ENCODE peak calls at places on chromosomes 1 and 21, in six cellular contexts. One of them, this sample, is unnamed. For H3K9me2, the result is how much of the 10 kb centered on the place peaks cover.

GRCh38 chr1:30879126-30879786 is 29.3 kb downstream of the SDC3 start:
- DNase-seq in SK-N-SH: no peak
- DNase-seq in HCT116: no peak
- DNase-seq in Karpas-422: no peak
- DNase-seq in GM23248: peak
- DNase-seq in PC-3: peak
- DNase-seq in this sample: no peak

GRCh38 chr1:100629391-100629790 is 90.2 kb upstream of the VCAM1 start:
- DNase-seq in Karpas-422: peak
- DNase-seq in PC-3: peak
- DNase-seq in SK-N-SH: no peak
- DNase-seq in HCT116: no peak
- DNase-seq in GM23248: peak
- DNase-seq in this sample: no peak

GRCh38 chr1:230031131-230031530 is 35.9 kb upstream of the GALNT2 start:
- DNase-seq in GM23248: peak
- DNase-seq in Karpas-422: no peak
- DNase-seq in SK-N-SH: no peak
- DNase-seq in PC-3: peak
- DNase-seq in HCT116: no peak
- DNase-seq in this sample: no peak

GRCh38 chr1:66564250-66564649 is 30.3 kb downstream of the SGIP1 start:
- DNase-seq in Karpas-422: no peak
- DNase-seq in PC-3: peak
- DNase-seq in GM23248: peak
- DNase-seq in SK-N-SH: no peak
- DNase-seq in HCT116: peak
- DNase-seq in this sample: no peak

GRCh38 chr1:18635833-18636671 is 5.4 kb downstream of the PAX7 start:
- DNase-seq in SK-N-SH: peak
- DNase-seq in PC-3: peak
- DNase-seq in HCT116: no peak
- DNase-seq in GM23248: peak
- DNase-seq in Karpas-422: no peak
- DNase-seq in this sample: no peak

GRCh38 chr1:156897078-156897825 is 3.7 kb downstream of the PEAR1 start:
- DNase-seq in HCT116: no peak
- DNase-seq in PC-3: peak
- DNase-seq in SK-N-SH: no peak
- DNase-seq in Karpas-422: no peak
- DNase-seq in GM23248: peak
- DNase-seq in this sample: no peak

GRCh38 chr1:226628624-226629155 is 80.1 kb downstream of the STUM start:
- DNase-seq in SK-N-SH: no peak
- DNase-seq in PC-3: no peak
- DNase-seq in HCT116: no peak
- DNase-seq in Karpas-422: peak
- DNase-seq in GM23248: no peak
- DNase-seq in this sample: no peak

GRCh38 chr21:36513430-36513829 is 33.5 kb upstream of the CLDN14 start:
- DNase-seq in HCT116: no peak
- DNase-seq in Karpas-422: peak
- DNase-seq in GM23248: no peak
- DNase-seq in PC-3: no peak
- DNase-seq in SK-N-SH: no peak
- DNase-seq in this sample: no peak

GRCh38 chr1:161921990-161922389 is 101.7 kb downstream of the OLFML2B start:
- DNase-seq in PC-3: peak
- DNase-seq in SK-N-SH: no peak
- DNase-seq in GM23248: peak
- DNase-seq in HCT116: no peak
- DNase-seq in Karpas-422: no peak
- DNase-seq in this sample: no peak

GRCh38 chr1:246591504-246591903 is 25.2 kb downstream of the CNST start:
- DNase-seq in Karpas-422: no peak
- DNase-seq in GM23248: no peak
- DNase-seq in PC-3: no peak
- DNase-seq in SK-N-SH: no peak
- DNase-seq in HCT116: no peak
- DNase-seq in this sample: peak

GRCh38 chr1:187051618-187052232 is 223.0 kb downstream of the PLA2G4A start:
- DNase-seq in GM23248: peak
- DNase-seq in HCT116: peak
- DNase-seq in PC-3: peak
- DNase-seq in SK-N-SH: peak
- DNase-seq in Karpas-422: peak
- DNase-seq in this sample: peak

GRCh38 chr1:187054862-187055757 is 226.4 kb downstream of the PLA2G4A start:
- DNase-seq in SK-N-SH: no peak
- DNase-seq in PC-3: peak
- DNase-seq in GM23248: no peak
- DNase-seq in HCT116: no peak
- DNase-seq in Karpas-422: no peak
- DNase-seq in this sample: no peak

DNA sequence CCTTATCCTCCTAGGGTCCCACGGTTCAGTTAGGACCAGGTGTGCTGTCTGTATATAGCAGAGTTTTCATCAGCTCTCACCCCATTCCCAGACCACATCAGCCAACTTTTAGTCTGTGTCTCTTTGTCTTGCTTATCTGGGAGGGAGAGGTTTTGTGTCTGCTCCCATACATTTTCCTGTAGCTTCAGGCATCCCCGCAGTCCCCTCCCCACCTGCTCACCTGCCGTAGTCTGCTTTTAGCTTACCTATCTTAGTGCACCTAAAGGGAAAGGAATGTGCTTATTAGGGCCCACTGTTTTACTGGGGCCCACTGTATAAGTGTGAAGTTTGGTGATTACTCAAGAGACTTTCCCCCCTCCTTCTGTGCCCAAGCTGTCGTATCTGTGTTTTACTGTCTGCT is 225.1 kb downstream of the PLA2G4A start:
- DNase-seq in GM23248: no peak
- DNase-seq in SK-N-SH: no peak
- DNase-seq in PC-3: no peak
- DNase-seq in HCT116: no peak
- DNase-seq in Karpas-422: no peak
- DNase-seq in this sample: no peak
- H3K9ac ChIP-seq in GM23248: no peak
- H3K9ac ChIP-seq in SK-N-SH: no peak
- H3K9ac ChIP-seq in PC-3: no peak
- H3K9ac ChIP-seq in HCT116: no peak
- H3K9ac ChIP-seq in Karpas-422: no peak
- H3K9ac ChIP-seq in this sample: no peak

DNA sequence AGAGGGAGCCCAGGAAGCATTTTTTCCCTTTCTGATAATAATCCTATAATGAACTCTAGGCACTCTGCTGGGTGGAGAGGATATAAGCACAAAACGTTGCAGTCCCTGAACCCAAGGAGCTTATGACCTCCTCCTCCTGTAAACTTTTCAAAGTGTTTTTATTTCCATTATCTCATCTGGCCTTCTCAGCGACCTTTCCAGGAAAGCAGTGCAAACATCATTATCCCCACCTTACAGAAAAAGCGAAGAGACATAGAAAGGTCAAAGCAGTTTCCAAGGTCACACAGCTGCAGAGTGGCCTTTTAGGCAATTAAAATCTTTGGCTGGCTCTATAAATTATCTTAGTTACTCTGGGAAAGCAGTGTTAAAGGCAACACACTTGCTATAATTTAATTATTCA is 63.8 kb downstream of the OLFML3 start:
- DNase-seq in PC-3: no peak
- DNase-seq in GM23248: no peak
- DNase-seq in HCT116: no peak
- DNase-seq in Karpas-422: no peak
- DNase-seq in SK-N-SH: no peak
- DNase-seq in this sample: no peak
- H3K9me2 ChIP-seq in PC-3: under half
- H3K9me2 ChIP-seq in GM23248: under half
- H3K9me2 ChIP-seq in HCT116: under half
- H3K9me2 ChIP-seq in Karpas-422: under half
- H3K9me2 ChIP-seq in SK-N-SH: under half
- H3K9me2 ChIP-seq in this sample: under half

GRCh38 chr1:72433591-72433990 is 151.3 kb upstream of the NEGR1 start:
- DNase-seq in SK-N-SH: no peak
- DNase-seq in PC-3: no peak
- DNase-seq in GM23248: no peak
- DNase-seq in Karpas-422: no peak
- DNase-seq in HCT116: no peak
- DNase-seq in this sample: no peak
- H3K9ac ChIP-seq in SK-N-SH: no peak
- H3K9ac ChIP-seq in PC-3: no peak
- H3K9ac ChIP-seq in GM23248: no peak
- H3K9ac ChIP-seq in Karpas-422: no peak
- H3K9ac ChIP-seq in HCT116: no peak
- H3K9ac ChIP-seq in this sample: no peak

DNA sequence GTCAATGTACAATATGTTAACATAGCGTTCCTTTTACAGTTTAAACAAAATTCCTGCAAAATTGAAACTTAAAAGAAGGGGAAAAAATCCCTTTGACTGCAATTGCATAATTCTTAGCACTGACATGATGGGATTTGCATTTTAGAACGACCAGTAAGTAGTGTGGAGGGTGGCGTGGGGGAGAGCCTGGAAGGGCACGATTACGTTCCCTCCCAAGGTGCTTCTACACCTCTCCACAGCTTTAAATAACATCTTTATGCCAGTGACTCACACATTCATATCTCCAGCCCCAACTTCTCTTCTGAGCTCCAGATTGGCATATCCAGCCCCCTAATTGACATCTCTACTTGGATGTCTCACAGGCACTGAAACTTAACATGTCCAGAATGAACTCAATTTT is 64.3 kb downstream of the OLFML3 start:
- DNase-seq in SK-N-SH: no peak
- DNase-seq in Karpas-422: no peak
- DNase-seq in GM23248: no peak
- DNase-seq in HCT116: no peak
- DNase-seq in PC-3: no peak
- DNase-seq in this sample: no peak
- H3K9me2 ChIP-seq in SK-N-SH: under half
- H3K9me2 ChIP-seq in Karpas-422: under half
- H3K9me2 ChIP-seq in GM23248: under half
- H3K9me2 ChIP-seq in HCT116: under half
- H3K9me2 ChIP-seq in PC-3: under half
- H3K9me2 ChIP-seq in this sample: under half

GRCh38 chr1:165772739-165773138 is 4.1 kb upstream of the TMCO1 start:
- DNase-seq in PC-3: no peak
- DNase-seq in Karpas-422: no peak
- DNase-seq in GM23248: no peak
- DNase-seq in SK-N-SH: no peak
- DNase-seq in HCT116: no peak
- DNase-seq in this sample: no peak
- H3K9ac ChIP-seq in PC-3: peak
- H3K9ac ChIP-seq in Karpas-422: no peak
- H3K9ac ChIP-seq in GM23248: peak
- H3K9ac ChIP-seq in SK-N-SH: peak
- H3K9ac ChIP-seq in HCT116: peak
- H3K9ac ChIP-seq in this sample: no peak

DNA sequence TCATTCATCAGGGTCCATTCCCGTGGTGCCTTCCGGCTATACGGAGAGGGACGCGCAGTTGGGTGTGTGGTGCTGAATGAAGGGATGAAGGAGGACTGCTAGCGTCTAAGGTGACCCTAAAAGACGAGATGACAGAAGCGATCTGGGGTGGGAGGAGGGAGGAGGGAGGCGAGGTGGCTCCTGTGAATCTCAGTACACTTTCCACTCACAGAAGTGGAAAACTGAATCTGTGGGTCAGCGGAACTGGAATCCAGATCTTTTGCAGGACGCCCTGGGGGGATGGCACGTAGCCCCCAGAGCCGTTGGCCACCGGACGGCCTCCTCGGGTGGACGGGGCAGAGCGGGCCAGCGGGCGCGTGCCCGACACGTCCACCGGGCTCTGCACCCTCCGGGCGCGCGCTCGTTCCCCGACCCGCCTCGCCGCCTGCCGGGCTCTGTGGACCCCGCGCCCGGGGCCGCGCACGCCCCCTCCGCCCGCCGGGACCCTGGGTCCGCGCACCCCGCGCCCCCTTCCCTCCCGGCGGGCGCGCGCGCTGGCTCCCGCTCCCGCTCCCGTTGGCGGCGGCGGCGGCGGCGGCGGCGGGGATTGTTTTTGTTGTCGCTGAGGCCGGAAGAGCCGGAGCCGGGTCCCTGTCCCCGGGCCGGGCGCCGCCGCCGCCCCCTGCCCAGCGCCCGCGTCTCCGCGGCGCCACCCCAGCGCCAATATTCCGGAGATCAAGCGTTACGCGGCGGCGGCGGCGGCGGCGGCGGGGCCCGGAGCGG is at the start of gene AGO4:
- DNase-seq in Karpas-422: peak
- DNase-seq in GM23248: peak
- DNase-seq in HCT116: no peak
- DNase-seq in SK-N-SH: peak
- DNase-seq in PC-3: peak
- DNase-seq in this sample: peak
- H3K9me2 ChIP-seq in Karpas-422: under half
- H3K9me2 ChIP-seq in GM23248: under half
- H3K9me2 ChIP-seq in HCT116: under half
- H3K9me2 ChIP-seq in SK-N-SH: under half
- H3K9me2 ChIP-seq in PC-3: under half
- H3K9me2 ChIP-seq in this sample: under half

DNA sequence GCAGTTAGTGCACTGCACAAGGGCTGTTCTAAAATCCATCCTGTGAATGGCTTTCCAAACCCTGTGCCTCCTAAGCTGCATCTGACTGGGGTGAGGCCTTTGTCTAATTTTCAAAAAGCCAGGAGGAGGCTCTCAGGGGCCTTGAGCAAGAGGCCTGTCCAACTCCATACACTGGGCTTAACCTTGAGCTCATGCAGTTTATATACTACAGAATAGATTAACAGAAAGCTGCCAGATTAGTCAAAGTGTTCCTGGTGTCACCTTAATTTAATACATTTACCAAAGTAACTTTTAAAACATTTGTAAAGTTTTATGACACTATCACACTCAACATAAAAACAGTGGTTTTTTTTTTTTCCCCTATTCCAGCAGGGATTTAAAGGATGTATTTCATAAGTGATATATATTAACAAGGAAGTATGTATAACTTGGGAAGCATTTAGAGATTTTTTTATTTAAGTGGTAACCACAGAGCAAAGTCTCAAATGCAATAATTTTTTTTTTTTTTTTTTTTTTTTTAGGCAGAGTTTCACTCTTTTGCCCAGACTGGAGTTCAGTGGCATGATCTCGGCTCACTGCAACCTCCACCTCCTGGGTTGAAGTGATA is 23.3 kb downstream of the CTH start:
- DNase-seq in GM23248: no peak
- DNase-seq in Karpas-422: no peak
- DNase-seq in SK-N-SH: no peak
- DNase-seq in HCT116: no peak
- DNase-seq in PC-3: no peak
- DNase-seq in this sample: no peak
- H3K9ac ChIP-seq in GM23248: no peak
- H3K9ac ChIP-seq in Karpas-422: no peak
- H3K9ac ChIP-seq in SK-N-SH: no peak
- H3K9ac ChIP-seq in HCT116: no peak
- H3K9ac ChIP-seq in PC-3: no peak
- H3K9ac ChIP-seq in this sample: no peak

This sample was measured in MM.1S.